ENCODE peak calls at places on chromosomes 13 and 19, in ten cellular contexts. One of them, this sample, is unnamed.
A peak's percentile ranks its signal among the peaks of the same experiment; 100 is the strongest.

GRCh38 chr13:85497652-85498051 is 301.6 kb downstream of the SLITRK6 start:
- DNase-seq in endodermal cell: no peak
- DNase-seq in heart left ventricle: no peak
- DNase-seq in HL-60: no peak
- DNase-seq in upper lobe of right lung: no peak
- DNase-seq in A549: no peak
- DNase-seq in H9: no peak
- DNase-seq in AG04450: peak; percentile 93
- DNase-seq in PC-3: peak; percentile 89
- DNase-seq in uterus: no peak
- DNase-seq in this sample: peak; percentile 74

GRCh38 chr13:94703721-94704314 is 8.5 kb downstream of the SOX21 start:
- DNase-seq in uterus: no peak
- DNase-seq in A549: no peak
- DNase-seq in H9: no peak
- DNase-seq in upper lobe of right lung: no peak
- DNase-seq in HL-60: no peak
- DNase-seq in AG04450: no peak
- DNase-seq in PC-3: no peak
- DNase-seq in endodermal cell: no peak
- DNase-seq in heart left ventricle: no peak
- DNase-seq in this sample: no peak

GRCh38 chr13:60627071-60627686 is 230.2 kb downstream of the TDRD3 start:
- DNase-seq in HL-60: no peak
- DNase-seq in upper lobe of right lung: no peak
- DNase-seq in AG04450: no peak
- DNase-seq in heart left ventricle: no peak
- DNase-seq in uterus: no peak
- DNase-seq in endodermal cell: peak; percentile 91
- DNase-seq in PC-3: peak; percentile 56
- DNase-seq in H9: peak; percentile 73
- DNase-seq in A549: peak; percentile 6
- DNase-seq in this sample: peak; percentile 41

GRCh38 chr19:41409288-41409687 is 11.7 kb downstream of the BCKDHA start:
- DNase-seq in endodermal cell: peak; percentile 76
- DNase-seq in uterus: no peak
- DNase-seq in A549: peak; percentile 55
- DNase-seq in HL-60: no peak
- DNase-seq in AG04450: no peak
- DNase-seq in heart left ventricle: no peak
- DNase-seq in upper lobe of right lung: no peak
- DNase-seq in H9: peak; percentile 37
- DNase-seq in PC-3: peak; percentile 83
- DNase-seq in this sample: peak; percentile 43

GRCh38 chr13:60397693-60398437 is 845 bp downstream of the TDRD3 start:
- DNase-seq in AG04450: peak; percentile 29
- DNase-seq in PC-3: peak; percentile 37
- DNase-seq in endodermal cell: peak; percentile 87
- DNase-seq in A549: peak; percentile 30
- DNase-seq in heart left ventricle: peak; percentile 86
- DNase-seq in HL-60: no peak
- DNase-seq in upper lobe of right lung: peak; percentile 88
- DNase-seq in H9: peak; percentile 60
- DNase-seq in uterus: peak; percentile 43
- DNase-seq in this sample: peak; percentile 48

GRCh38 chr19:2974342-2974932 is 2.9 kb upstream of the TLE6 start:
- DNase-seq in PC-3: no peak
- DNase-seq in AG04450: no peak
- DNase-seq in heart left ventricle: no peak
- DNase-seq in A549: no peak
- DNase-seq in upper lobe of right lung: peak; percentile 74
- DNase-seq in uterus: peak; percentile 84
- DNase-seq in HL-60: no peak
- DNase-seq in H9: no peak
- DNase-seq in endodermal cell: no peak
- DNase-seq in this sample: no peak

GRCh38 chr19:36605101-36605838 is at the start of gene ZNF382:
- DNase-seq in upper lobe of right lung: peak; percentile 85
- DNase-seq in endodermal cell: peak; percentile 84
- DNase-seq in H9: peak; percentile 64
- DNase-seq in heart left ventricle: peak; percentile 93
- DNase-seq in PC-3: peak; percentile 16
- DNase-seq in HL-60: peak; percentile 80
- DNase-seq in uterus: peak; percentile 54
- DNase-seq in A549: no peak
- DNase-seq in AG04450: peak; percentile 13
- DNase-seq in this sample: peak; percentile 36

GRCh38 chr19:50328257-50329145 is 676 bp downstream of the KCNC3 start:
- DNase-seq in upper lobe of right lung: peak; percentile 79
- DNase-seq in HL-60: no peak
- DNase-seq in heart left ventricle: no peak
- DNase-seq in A549: no peak
- DNase-seq in endodermal cell: peak; percentile 72
- DNase-seq in H9: peak; percentile 38
- DNase-seq in uterus: no peak
- DNase-seq in AG04450: no peak
- DNase-seq in PC-3: peak; percentile 39
- DNase-seq in this sample: no peak

GRCh38 chr19:29944415-29945012 is 2.5 kb downstream of the URI1 start:
- DNase-seq in endodermal cell: no peak
- DNase-seq in H9: no peak
- DNase-seq in uterus: no peak
- DNase-seq in A549: no peak
- DNase-seq in HL-60: no peak
- DNase-seq in PC-3: no peak
- DNase-seq in heart left ventricle: no peak
- DNase-seq in upper lobe of right lung: no peak
- DNase-seq in AG04450: no peak
- DNase-seq in this sample: no peak

GRCh38 chr19:52646571-52647222 is 8.5 kb upstream of the ZNF83 start:
- DNase-seq in heart left ventricle: no peak
- DNase-seq in endodermal cell: no peak
- DNase-seq in upper lobe of right lung: no peak
- DNase-seq in PC-3: no peak
- DNase-seq in AG04450: no peak
- DNase-seq in A549: no peak
- DNase-seq in uterus: no peak
- DNase-seq in H9: no peak
- DNase-seq in HL-60: no peak
- DNase-seq in this sample: no peak

GRCh38 chr13:32019612-32020233 is 11.9 kb upstream of the FRY start:
- DNase-seq in AG04450: peak; percentile 63
- DNase-seq in endodermal cell: peak; percentile 84
- DNase-seq in heart left ventricle: no peak
- DNase-seq in A549: peak; percentile 25
- DNase-seq in H9: peak; percentile 59
- DNase-seq in PC-3: peak; percentile 49
- DNase-seq in upper lobe of right lung: no peak
- DNase-seq in uterus: peak; percentile 62
- DNase-seq in HL-60: no peak
- DNase-seq in this sample: peak; percentile 21

GRCh38 chr19:48490980-48491792 is 20.4 kb downstream of the LMTK3 start:
- DNase-seq in PC-3: peak; percentile 29
- DNase-seq in AG04450: no peak
- DNase-seq in H9: peak; percentile 90
- DNase-seq in endodermal cell: peak; percentile 94
- DNase-seq in A549: peak; percentile 86
- DNase-seq in upper lobe of right lung: peak; percentile 79
- DNase-seq in heart left ventricle: no peak
- DNase-seq in uterus: no peak
- DNase-seq in HL-60: no peak
- DNase-seq in this sample: peak; percentile 82

GRCh38 chr19:5369962-5370367 is 29.4 kb upstream of the PTPRS start:
- DNase-seq in AG04450: no peak
- DNase-seq in heart left ventricle: no peak
- DNase-seq in H9: peak; percentile 87
- DNase-seq in PC-3: peak; percentile 65
- DNase-seq in HL-60: no peak
- DNase-seq in uterus: no peak
- DNase-seq in upper lobe of right lung: peak; percentile 80
- DNase-seq in A549: peak; percentile 55
- DNase-seq in endodermal cell: peak; percentile 96
- DNase-seq in this sample: no peak

GRCh38 chr13:50730496-50731171 is 112.9 kb downstream of the DLEU7 start:
- DNase-seq in heart left ventricle: no peak
- DNase-seq in AG04450: no peak
- DNase-seq in HL-60: no peak
- DNase-seq in endodermal cell: no peak
- DNase-seq in upper lobe of right lung: no peak
- DNase-seq in A549: no peak
- DNase-seq in uterus: no peak
- DNase-seq in PC-3: no peak
- DNase-seq in H9: no peak
- DNase-seq in this sample: no peak

GRCh38 chr13:98476538-98476966 is 100.4 kb downstream of the STK24 start:
- DNase-seq in H9: peak; percentile 77
- DNase-seq in PC-3: peak; percentile 82
- DNase-seq in heart left ventricle: peak; percentile 79
- DNase-seq in upper lobe of right lung: peak; percentile 76
- DNase-seq in endodermal cell: peak; percentile 80
- DNase-seq in HL-60: peak; percentile 73
- DNase-seq in AG04450: no peak
- DNase-seq in uterus: peak; percentile 50
- DNase-seq in A549: no peak
- DNase-seq in this sample: peak; percentile 67

GRCh38 chr19:33175886-33176669 is 18.1 kb upstream of the LRP3 start:
- DNase-seq in AG04450: no peak
- DNase-seq in heart left ventricle: no peak
- DNase-seq in HL-60: no peak
- DNase-seq in endodermal cell: peak; percentile 48
- DNase-seq in A549: peak; percentile 82
- DNase-seq in H9: no peak
- DNase-seq in PC-3: no peak
- DNase-seq in upper lobe of right lung: no peak
- DNase-seq in uterus: peak; percentile 43
- DNase-seq in this sample: peak; percentile 30

GRCh38 chr19:58559275-58560006 is 1.0 kb upstream of the UBE2M start:
- DNase-seq in PC-3: peak; percentile 93
- DNase-seq in AG04450: peak; percentile 77
- DNase-seq in heart left ventricle: peak; percentile 93
- DNase-seq in A549: peak; percentile 99
- DNase-seq in upper lobe of right lung: peak; percentile 96
- DNase-seq in H9: peak; percentile 95
- DNase-seq in HL-60: peak; percentile 97
- DNase-seq in uterus: peak; percentile 90
- DNase-seq in endodermal cell: peak; percentile 97
- DNase-seq in this sample: peak; percentile 98

GRCh38 chr13:52001120-52001731 is 10.0 kb downstream of the ATP7B start:
- DNase-seq in uterus: no peak
- DNase-seq in PC-3: peak; percentile 50
- DNase-seq in heart left ventricle: no peak
- DNase-seq in upper lobe of right lung: no peak
- DNase-seq in endodermal cell: peak; percentile 44
- DNase-seq in H9: no peak
- DNase-seq in HL-60: no peak
- DNase-seq in A549: peak; percentile 46
- DNase-seq in AG04450: peak; percentile 11
- DNase-seq in this sample: peak; percentile 59

GRCh38 chr19:34475026-34475974 is 6.3 kb upstream of the WTIP start:
- DNase-seq in upper lobe of right lung: no peak
- DNase-seq in uterus: no peak
- DNase-seq in heart left ventricle: no peak
- DNase-seq in A549: no peak
- DNase-seq in AG04450: peak; percentile 61
- DNase-seq in H9: no peak
- DNase-seq in PC-3: peak; percentile 70
- DNase-seq in HL-60: peak; percentile 30
- DNase-seq in endodermal cell: no peak
- DNase-seq in this sample: peak; percentile 51

GRCh38 chr13:113785051-113786010 is 26.3 kb downstream of the TMEM255B start:
- DNase-seq in endodermal cell: peak; percentile 24
- DNase-seq in H9: no peak
- DNase-seq in A549: no peak
- DNase-seq in HL-60: no peak
- DNase-seq in uterus: no peak
- DNase-seq in upper lobe of right lung: peak; percentile 35
- DNase-seq in PC-3: peak; percentile 97
- DNase-seq in heart left ventricle: no peak
- DNase-seq in AG04450: peak; percentile 27
- DNase-seq in this sample: peak; percentile 88

GRCh38 chr19:52638601-52639000 is 446 bp upstream of the ZNF83 start:
- DNase-seq in upper lobe of right lung: no peak
- DNase-seq in heart left ventricle: no peak
- DNase-seq in uterus: peak; percentile 43
- DNase-seq in A549: no peak
- DNase-seq in AG04450: peak; percentile 30
- DNase-seq in HL-60: no peak
- DNase-seq in endodermal cell: no peak
- DNase-seq in H9: no peak
- DNase-seq in PC-3: no peak
- DNase-seq in this sample: peak; percentile 12

GRCh38 chr13:25912961-25913360 is 138.9 kb downstream of the SHISA2 start:
- DNase-seq in AG04450: no peak
- DNase-seq in HL-60: no peak
- DNase-seq in A549: no peak
- DNase-seq in H9: no peak
- DNase-seq in endodermal cell: no peak
- DNase-seq in PC-3: no peak
- DNase-seq in uterus: no peak
- DNase-seq in heart left ventricle: no peak
- DNase-seq in upper lobe of right lung: no peak
- DNase-seq in this sample: no peak
- H3K27ac ChIP-seq in AG04450: no peak overlapping the region
- H3K27ac ChIP-seq in HL-60: no peak overlapping the region
- H3K27ac ChIP-seq in A549: no peak overlapping the region
- H3K27ac ChIP-seq in H9: no peak overlapping the region
- H3K27ac ChIP-seq in endodermal cell: no peak overlapping the region
- H3K27ac ChIP-seq in PC-3: no peak overlapping the region
- H3K27ac ChIP-seq in uterus: no peak overlapping the region
- H3K27ac ChIP-seq in heart left ventricle: no peak overlapping the region
- H3K27ac ChIP-seq in upper lobe of right lung: no peak overlapping the region
- H3K27ac ChIP-seq in this sample: no peak overlapping the region

GRCh38 chr19:1471514-1472107 is 7.4 kb downstream of the C19orf25 start:
- DNase-seq in PC-3: peak; percentile 31
- DNase-seq in H9: no peak
- DNase-seq in upper lobe of right lung: no peak
- DNase-seq in AG04450: no peak
- DNase-seq in HL-60: no peak
- DNase-seq in uterus: no peak
- DNase-seq in A549: no peak
- DNase-seq in heart left ventricle: no peak
- DNase-seq in endodermal cell: peak; percentile 52
- DNase-seq in this sample: no peak
- TF ChIP-seq CTCF in PC-3: peak; percentile 41
- TF ChIP-seq CTCF in H9: no peak
- TF ChIP-seq CTCF in upper lobe of right lung: no peak
- TF ChIP-seq CTCF in AG04450: peak; percentile 22
- TF ChIP-seq CTCF in HL-60: no peak
- TF ChIP-seq CTCF in uterus: no peak
- TF ChIP-seq CTCF in A549: no peak
- TF ChIP-seq CTCF in heart left ventricle: no peak
- TF ChIP-seq CTCF in endodermal cell: peak; percentile 63
- TF ChIP-seq CTCF in this sample: no peak

GRCh38 chr19:8149261-8150094 is at the start of gene FBN3:
- DNase-seq in uterus: no peak
- DNase-seq in upper lobe of right lung: peak; percentile 70
- DNase-seq in PC-3: no peak
- DNase-seq in HL-60: no peak
- DNase-seq in heart left ventricle: no peak
- DNase-seq in endodermal cell: peak; percentile 89
- DNase-seq in H9: peak; percentile 70
- DNase-seq in AG04450: no peak
- DNase-seq in A549: no peak
- DNase-seq in this sample: no peak
- H3K27ac ChIP-seq in uterus: no peak within 1 kb of the TSS
- H3K27ac ChIP-seq in upper lobe of right lung: peak within 1 kb of the TSS; percentile 24
- H3K27ac ChIP-seq in PC-3: no peak within 1 kb of the TSS
- H3K27ac ChIP-seq in HL-60: no peak within 1 kb of the TSS
- H3K27ac ChIP-seq in heart left ventricle: no peak within 1 kb of the TSS
- H3K27ac ChIP-seq in endodermal cell: peak within 1 kb of the TSS; percentile 86
- H3K27ac ChIP-seq in H9: no peak within 1 kb of the TSS
- H3K27ac ChIP-seq in AG04450: no peak within 1 kb of the TSS
- H3K27ac ChIP-seq in A549: peak within 1 kb of the TSS; percentile 58
- H3K27ac ChIP-seq in this sample: no peak within 1 kb of the TSS

GRCh38 chr19:38718747-38719543 is 25.3 kb downstream of the CAPN12 start:
- DNase-seq in HL-60: no peak
- DNase-seq in upper lobe of right lung: peak; percentile 79
- DNase-seq in uterus: no peak
- DNase-seq in endodermal cell: peak; percentile 86
- DNase-seq in A549: no peak
- DNase-seq in AG04450: no peak
- DNase-seq in heart left ventricle: peak; percentile 84
- DNase-seq in H9: peak; percentile 74
- DNase-seq in PC-3: no peak
- DNase-seq in this sample: no peak
- TF ChIP-seq CTCF in HL-60: no peak
- TF ChIP-seq CTCF in upper lobe of right lung: peak; percentile 20
- TF ChIP-seq CTCF in uterus: peak; percentile 17
- TF ChIP-seq CTCF in endodermal cell: peak; percentile 77
- TF ChIP-seq CTCF in A549: peak; percentile 38
- TF ChIP-seq CTCF in AG04450: peak; percentile 43
- TF ChIP-seq CTCF in heart left ventricle: peak; percentile 51
- TF ChIP-seq CTCF in H9: peak; percentile 63
- TF ChIP-seq CTCF in PC-3: peak; percentile 36
- TF ChIP-seq CTCF in this sample: peak; percentile 8